ENCODE peak calls at places on chromosomes 7 and 10, in four cellular contexts. Q is cardiac muscle cell; P is DND-41; D is CD4-positive, alpha-beta T cell. N is an unnamed sample.

GRCh38 chr10:31876616-31877352 is 51.8 kb downstream of the ARHGAP12 start:
- DNase-seq in Q (no peak), P (no peak), D (no peak), N (no peak)

GRCh38 chr7:25952277-25953057 is 199.5 kb upstream of the NFE2L3 start:
- DNase-seq in Q (no peak), P (no peak), D (no peak), N (no peak)

GRCh38 chr7:99094369-99094768 is 49.5 kb downstream of the SMURF1 start:
- DNase-seq in Q (no peak), P (no peak), D (no peak), N (no peak)

GRCh38 chr7:87510430-87510875 is 35.0 kb upstream of the ABCB4 start:
- DNase-seq in Q (no peak), P (no peak), D (no peak), N (no peak)

GRCh38 chr10:14353291-14353913 is 22.7 kb upstream of the FRMD4A start:
- DNase-seq in Q (no peak), P (no peak), D (no peak), N (no peak)

GRCh38 chr7:141158562-141158961 is 84.7 kb downstream of the TMEM178B start:
- DNase-seq in Q (peak), P (no peak), D (no peak), N (no peak)

GRCh38 chr10:128087884-128088695 is 38.1 kb downstream of the MKI67 start:
- DNase-seq in Q (no peak), P (peak), D (no peak), N (no peak)

GRCh38 chr10:84341983-84342382 is 13.6 kb downstream of the CCSER2 start:
- DNase-seq in Q (no peak), P (no peak), D (no peak), N (peak)

GRCh38 chr7:121202834-121203233 is 126.0 kb upstream of the WNT16 start:
- DNase-seq in Q (no peak), P (no peak), D (no peak), N (no peak)

GRCh38 chr7:107201795-107202450 is 33.1 kb downstream of the HBP1 start:
- DNase-seq in Q (peak), P (peak), D (no peak), N (peak)

GRCh38 chr10:60006046-60006445 is 99.7 kb upstream of the CCDC6 start:
- DNase-seq in Q (peak), P (no peak), D (no peak), N (no peak)

GRCh38 chr7:81638216-81638615 is 131.6 kb downstream of the HGF start:
- DNase-seq in Q (peak), P (no peak), D (no peak), N (no peak)

GRCh38 chr7:34339061-34339526 is 318.9 kb upstream of the NPSR1 start:
- DNase-seq in Q (no peak), P (no peak), D (no peak), N (no peak)

GRCh38 chr7:150685219-150686029 is at the start of gene GIMAP2:
- DNase-seq in Q (peak), P (peak), D (no peak), N (peak)

GRCh38 chr10:17423641-17424186 is 30.7 kb downstream of the ST8SIA6 start:
- DNase-seq in Q (no peak), P (no peak), D (no peak), N (no peak)

GRCh38 chr10:70145666-70146488 is 623 bp downstream of the TYSND1 start:
- DNase-seq in Q (peak), P (peak), D (peak), N (peak)

GRCh38 chr7:123570390-123571182 is 13.0 kb upstream of the NDUFA5 start:
- DNase-seq in Q (peak), P (no peak), D (no peak), N (no peak)

GRCh38 chr10:104589871-104590270 is 51.2 kb upstream of the SORCS3 start:
- DNase-seq in Q (peak), P (no peak), D (no peak), N (no peak)

GRCh38 chr10:73814896-73815718 is 3.7 kb upstream of the NDST2 start:
- DNase-seq in Q (no peak), P (no peak), D (no peak), N (no peak)

GRCh38 chr10:33129181-33129928 is 171.3 kb upstream of the ITGB1 start:
- DNase-seq in Q (peak), P (no peak), D (no peak), N (no peak)

GRCh38 chr10:90087197-90088007 is 386.0 kb downstream of the KIF20B start:
- DNase-seq in Q (peak), P (no peak), D (no peak), N (peak)

GRCh38 chr7:96266015-96266414 is 55.9 kb downstream of the SLC25A13 start:
- DNase-seq in Q (no peak), P (no peak), D (no peak), N (no peak)

GRCh38 chr7:8817448-8818036 is 384.1 kb downstream of the NXPH1 start:
- DNase-seq in Q (no peak), P (no peak), D (no peak), N (no peak)

GRCh38 chr7:139525750-139526149 is 2.3 kb downstream of the CLEC2L start:
- DNase-seq in Q (no peak), P (no peak), D (no peak), N (no peak)

GRCh38 chr7:51860305-51860704 is 543.7 kb upstream of the COBL start:
- DNase-seq in Q (no peak), P (no peak), D (no peak), N (no peak)

GRCh38 chr10:76337641-76338040 is 906.2 kb downstream of the LRMDA start:
- DNase-seq in Q (no peak), P (no peak), D (no peak), N (no peak)

GRCh38 chr7:101273126-101273525 is 28.2 kb upstream of the FIS1 start:
- DNase-seq in Q (no peak), P (no peak), D (no peak), N (no peak)

GRCh38 chr10:6912424-6912823 is 332.3 kb upstream of the PRKCQ start:
- DNase-seq in Q (peak), P (no peak), D (no peak), N (no peak)

GRCh38 chr10:123309740-123310139 is 155.5 kb downstream of the BUB3 start:
- DNase-seq in Q (peak), P (no peak), D (no peak), N (no peak)

GRCh38 chr10:117804470-117805011 is 242.2 kb downstream of the RAB11FIP2 start:
- DNase-seq in Q (no peak), P (no peak), D (no peak), N (no peak)

GRCh38 chr7:2863461-2864066 is 19.5 kb upstream of the GNA12 start:
- DNase-seq in Q (peak), P (peak), D (peak), N (peak)

DNA sequence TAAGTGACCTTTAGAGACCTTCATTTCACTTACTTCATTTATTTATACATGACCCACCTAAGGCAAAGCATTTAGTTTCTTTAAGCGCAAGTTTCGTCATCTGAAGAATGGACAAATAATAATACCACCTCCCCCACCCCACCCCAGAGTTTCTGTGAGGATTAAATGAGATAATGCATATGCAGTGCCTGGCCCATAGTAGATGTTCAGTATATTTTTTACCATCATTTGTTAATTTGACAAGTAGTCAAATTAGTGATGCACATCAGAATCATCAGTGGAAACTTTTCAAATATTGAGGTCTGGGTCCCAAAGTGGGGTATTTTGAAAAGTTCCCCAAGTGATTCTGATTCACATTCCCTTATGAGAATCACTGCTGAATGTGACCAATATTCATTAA is 243.9 kb downstream of the PTEN start:
- DNase-seq in Q (no peak), P (no peak), D (no peak), N (no peak)
- TF ChIP-seq CTCF in Q (no peak), P (no peak), D (no peak), N (no peak)

DNA sequence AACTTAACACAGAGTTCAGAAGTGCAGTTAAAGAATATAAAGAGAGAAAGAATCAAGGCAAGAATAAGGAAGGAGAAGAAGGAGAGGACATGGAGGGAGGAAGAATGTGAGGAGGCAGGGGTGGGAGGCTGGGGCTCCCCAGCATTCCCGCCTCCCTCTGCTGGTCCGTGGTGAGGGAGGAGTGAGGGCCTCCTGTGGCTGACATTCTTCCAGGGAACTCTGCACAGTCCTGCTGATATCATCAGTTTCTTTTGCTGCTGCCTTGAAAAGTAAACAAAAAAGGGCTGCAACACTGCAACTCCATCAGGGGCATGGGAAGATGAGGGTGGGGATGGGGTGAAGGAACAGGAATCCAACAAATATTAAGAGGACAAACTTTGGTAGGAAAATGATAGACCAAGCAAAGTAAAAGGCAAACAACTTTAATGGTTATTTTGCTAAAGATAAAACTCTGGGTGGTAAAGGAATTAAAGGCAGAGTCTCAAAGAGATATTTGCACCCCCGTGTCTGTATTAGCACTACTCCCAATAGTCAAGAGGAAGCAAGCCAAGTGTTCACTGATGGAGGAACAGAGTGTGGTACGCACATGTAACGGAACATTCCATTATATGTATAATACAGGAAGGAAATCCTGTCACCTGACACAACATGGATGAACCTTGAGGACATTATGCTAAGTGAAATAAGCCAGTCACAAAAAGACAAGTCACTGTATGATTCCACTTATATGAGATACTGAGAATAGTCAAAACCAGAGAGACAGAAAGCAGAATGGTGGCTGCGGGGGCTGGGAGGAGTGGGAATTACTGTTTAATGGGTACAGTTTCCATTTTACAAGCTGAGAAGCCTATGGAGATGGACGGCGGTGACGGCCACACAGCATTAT is 8.0 kb upstream of the SPOCK2 start:
- DNase-seq in Q (peak), P (no peak), D (no peak), N (peak)
- TF ChIP-seq CTCF in Q (peak), P (no peak), D (no peak), N (no peak)

DNA sequence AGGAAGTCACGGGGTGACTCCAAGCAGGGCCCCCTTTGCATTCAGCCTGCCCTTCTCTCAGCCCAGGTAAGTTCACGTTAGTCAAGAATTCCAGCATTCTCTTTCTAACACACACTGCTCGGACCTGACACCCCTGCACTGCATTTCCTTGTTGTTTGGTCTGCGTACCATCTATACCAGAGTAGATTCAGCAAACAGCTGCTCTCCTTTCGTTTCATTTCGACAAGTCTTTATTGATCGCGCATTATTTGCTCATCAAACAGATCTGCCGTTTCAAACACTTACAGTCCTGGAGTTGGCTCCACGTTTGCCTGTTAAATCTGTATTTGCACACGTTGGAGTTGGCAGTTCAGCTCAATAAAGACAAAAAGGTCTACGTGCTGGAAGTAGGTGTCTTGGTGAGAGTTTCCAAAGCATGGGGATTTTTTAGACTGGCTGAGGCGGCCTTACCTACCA is 495.1 kb downstream of the RPS24 start:
- DNase-seq in Q (no peak), P (no peak), D (no peak), N (no peak)
- TF ChIP-seq CTCF in Q (no peak), P (no peak), D (no peak), N (no peak)

GRCh38 chr7:117012284-117013174 is 59.2 kb downstream of the ST7 start:
- DNase-seq in Q (peak), P (no peak), D (no peak), N (no peak)
- TF ChIP-seq CTCF in Q (peak), P (peak), D (peak), N (peak)

DNA sequence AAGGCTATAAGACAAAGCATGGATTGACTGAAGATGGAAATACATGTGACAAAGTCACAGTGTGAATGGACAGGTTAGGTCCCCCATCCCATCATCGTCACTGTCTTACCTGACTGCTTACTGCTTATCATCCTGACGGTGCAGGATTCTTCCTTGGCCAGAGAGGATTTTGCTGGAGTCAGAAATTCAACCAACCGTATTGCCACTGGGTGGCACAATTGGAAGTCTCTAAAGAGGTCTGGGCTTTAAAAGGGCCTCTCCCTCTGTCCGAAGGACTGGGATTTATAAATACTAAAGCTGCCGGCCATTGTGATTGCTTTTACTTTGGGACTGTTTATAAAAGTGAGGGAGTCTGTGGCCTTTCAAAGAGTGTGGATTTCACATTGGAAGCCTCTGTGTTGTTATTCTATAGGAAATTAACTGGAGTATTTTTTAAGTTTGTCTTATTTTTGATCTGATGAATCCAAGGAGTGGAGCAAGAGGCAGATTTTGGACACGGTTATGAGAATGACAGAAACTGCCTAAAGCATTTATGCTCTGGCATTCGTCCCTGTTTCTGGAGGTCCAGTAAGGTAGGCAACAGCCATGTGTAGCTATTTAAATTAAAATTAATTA is 113.3 kb upstream of the CREB5 start:
- DNase-seq in Q (peak), P (no peak), D (no peak), N (no peak)
- TF ChIP-seq CTCF in Q (peak), P (peak), D (peak), N (no peak)

GRCh38 chr7:6643915-6644625 is 7.0 kb downstream of the ZNF316 start:
- DNase-seq in Q (no peak), P (no peak), D (no peak), N (no peak)
- TF ChIP-seq CTCF in Q (no peak), P (no peak), D (no peak), N (no peak)

GRCh38 chr7:134520130-134520529 is 7.2 kb upstream of the AKR1B10 start:
- DNase-seq in Q (no peak), P (no peak), D (no peak), N (no peak)
- TF ChIP-seq CTCF in Q (peak), P (no peak), D (no peak), N (no peak)

N was measured in activated CD8-positive, alpha-beta T cell treated with anti-CD3 and anti-CD28 coated beads for 36 hours.